ENCODE peak calls at places on chromosomes 3 and 15, in five cellular contexts. J is D341Med, M is germinal center, I is ACHN, X is activated T-cell treated with anti-CD3 and anti-CD28 coated beads for 24 hours. L is an unnamed sample.

GRCh38 chr3:52469001-52469400 is 13.6 kb downstream of the NISCH start:
- DNase-seq in X (no peak), I (no peak), M (no peak), J (peak; percentile 74), L (no peak)

GRCh38 chr3:17175187-17175839 is 290.6 kb downstream of the PLCL2 start:
- DNase-seq in J (no peak), X (no peak), I (peak; percentile 6), M (no peak), L (peak; percentile 66)

GRCh38 chr3:164641071-164641470 is 437.2 kb downstream of the SI start:
- DNase-seq in I (no peak), X (no peak), J (no peak), M (no peak), L (no peak)

GRCh38 chr3:146065573-146066006 is 95.4 kb downstream of the PLOD2 start:
- DNase-seq in M (no peak), I (peak; percentile 66), J (no peak), X (no peak), L (peak; percentile 41)

GRCh38 chr3:123378409-123378915 is 70.4 kb downstream of the ADCY5 start:
- DNase-seq in M (no peak), J (no peak), I (no peak), X (no peak), L (no peak)

GRCh38 chr3:170233532-170233931 is 11.3 kb downstream of the PRKCI start:
- DNase-seq in M (no peak), X (no peak), I (no peak), J (no peak), L (no peak)

GRCh38 chr15:76162050-76162425 is 102.3 kb downstream of the TMEM266 start:
- DNase-seq in J (no peak), X (no peak), M (no peak), I (no peak), L (no peak)

GRCh38 chr3:53152316-53152715 is 8.7 kb upstream of the PRKCD start:
- DNase-seq in M (no peak), X (no peak), J (no peak), I (no peak), L (no peak)

GRCh38 chr15:98347866-98348265 is 300.5 kb upstream of the IGF1R start:
- DNase-seq in J (no peak), M (no peak), I (no peak), X (no peak), L (no peak)

GRCh38 chr3:143895805-143896204 is 47.5 kb upstream of the SLC9A9 start:
- DNase-seq in J (no peak), I (peak; percentile 2), X (no peak), M (no peak), L (peak; percentile 47)

GRCh38 chr3:121463745-121464144 is 82.0 kb downstream of the POLQ start:
- DNase-seq in J (no peak), I (no peak), X (no peak), M (no peak), L (no peak)

GRCh38 chr3:188241072-188241471 is 87.1 kb downstream of the LPP start:
- DNase-seq in I (no peak), M (no peak), J (no peak), X (no peak), L (no peak)

GRCh38 chr3:164048451-164048850 is 1029.8 kb downstream of the SI start:
- DNase-seq in I (no peak), X (no peak), J (no peak), M (no peak), L (no peak)

GRCh38 chr15:37791693-37792092 is 142.7 kb upstream of the TMCO5A start:
- DNase-seq in I (no peak), J (no peak), M (no peak), X (no peak), L (no peak)

GRCh38 chr15:66758844-66759243 is 56.8 kb downstream of the SMAD6 start:
- DNase-seq in M (no peak), I (no peak), X (no peak), J (no peak), L (no peak)

GRCh38 chr15:90959894-90960293 is 5.2 kb downstream of the RCCD1 start:
- DNase-seq in J (no peak), X (no peak), I (no peak), M (no peak), L (peak; percentile 26)

GRCh38 chr15:94324117-94324826 is 92.9 kb downstream of the MCTP2 start:
- DNase-seq in M (peak; percentile 72), J (peak; percentile 64), I (peak; percentile 48), X (peak; percentile 44), L (peak; percentile 58)